ENCODE peak calls at places on chromosomes 12 and 14, in nine cellular contexts. U is choroid plexus epithelial cell, C is MM.1S, Y is kidney epithelial cell, I is BJ, V is GM23338, A is pancreas, M is RWPE1, L is tibial artery. W is an unnamed sample.

GRCh38 chr14:98379829-98380228 is 892.2 kb downstream of the BCL11B start:
- DNase-seq in V (no peak), U (no peak), I (no peak), Y (no peak), L (no peak), M (no peak), A (no peak), C (no peak), W (no peak)

GRCh38 chr14:85607571-85608219 is 77.8 kb downstream of the FLRT2 start:
- DNase-seq in I (peak; percentile 98), A (no peak), Y (peak; percentile 31), U (peak; percentile 89), L (no peak), M (peak; percentile 75), C (no peak), V (no peak), W (no peak)

GRCh38 chr12:107347261-107347660 is 253.9 kb upstream of the CRY1 start:
- DNase-seq in V (no peak), C (no peak), Y (no peak), A (no peak), U (no peak), M (no peak), I (no peak), L (no peak), W (no peak)

GRCh38 chr14:101683365-101683764 is 78.1 kb upstream of the PPP2R5C start:
- DNase-seq in V (no peak), C (no peak), I (no peak), L (no peak), U (no peak), A (no peak), Y (no peak), M (no peak), W (no peak)

GRCh38 chr12:49903700-49904423 is at the start of gene FAIM2:
- DNase-seq in Y (no peak), I (peak; percentile 7), L (peak; percentile 73), U (peak; percentile 77), M (no peak), A (peak; percentile 56), V (peak; percentile 64), C (no peak), W (no peak)

GRCh38 chr12:96258451-96258933 is 64.3 kb downstream of the ELK3 start:
- DNase-seq in I (no peak), Y (no peak), L (peak; percentile 84), V (peak; percentile 41), U (peak; percentile 95), M (no peak), A (peak; percentile 79), C (no peak), W (no peak)

GRCh38 chr12:58347188-58347587 is 405.8 kb downstream of the ATP23 start:
- DNase-seq in L (no peak), M (no peak), C (no peak), I (no peak), V (no peak), U (no peak), A (no peak), Y (no peak), W (no peak)

GRCh38 chr14:53306267-53306721 is 153.2 kb upstream of the DDHD1 start:
- DNase-seq in Y (no peak), C (peak; percentile 18), A (no peak), I (no peak), V (peak; percentile 74), L (peak; percentile 68), U (peak; percentile 77), M (peak; percentile 72), W (peak; percentile 34)

GRCh38 chr12:89544027-89544426 is 18.2 kb upstream of the POC1B start:
- DNase-seq in L (no peak), C (no peak), M (no peak), Y (no peak), I (no peak), A (no peak), V (no peak), U (no peak), W (no peak)

GRCh38 chr12:7068240-7068993 is 7.9 kb downstream of the C1S start:
- DNase-seq in L (no peak), U (peak; percentile 65), M (no peak), V (no peak), A (no peak), I (no peak), C (no peak), Y (no peak), W (no peak)

GRCh38 chr12:96054262-96054645 is 18.9 kb upstream of the LTA4H start:
- DNase-seq in U (no peak), V (no peak), A (no peak), C (no peak), Y (no peak), L (no peak), M (no peak), I (no peak), W (no peak)

GRCh38 chr14:34604990-34605389 is 25.0 kb downstream of the SNX6 start:
- DNase-seq in Y (no peak), M (no peak), V (no peak), L (no peak), A (no peak), C (no peak), I (no peak), U (peak; percentile 68), W (no peak)

GRCh38 chr12:43278268-43278832 is 273.7 kb downstream of the ADAMTS20 start:
- DNase-seq in V (no peak), Y (no peak), L (no peak), C (peak; percentile 22), U (no peak), A (no peak), M (no peak), I (no peak), W (no peak)

GRCh38 chr14:93669632-93670031 is 118.7 kb downstream of the PRIMA1 start:
- DNase-seq in V (no peak), A (no peak), L (no peak), U (no peak), Y (no peak), M (no peak), I (no peak), C (no peak), W (no peak)

GRCh38 chr14:93675651-93676050 is 112.6 kb downstream of the PRIMA1 start:
- DNase-seq in I (no peak), V (no peak), U (no peak), Y (no peak), A (no peak), L (no peak), M (no peak), C (no peak), W (no peak)

GRCh38 chr14:93676416-93676958 is 111.8 kb downstream of the PRIMA1 start:
- DNase-seq in Y (no peak), M (no peak), L (no peak), I (no peak), C (no peak), V (no peak), U (no peak), A (no peak), W (no peak)

GRCh38 chr14:93674343-93674742 is 113.9 kb downstream of the PRIMA1 start:
- DNase-seq in V (no peak), C (no peak), M (no peak), I (no peak), A (no peak), Y (no peak), U (no peak), L (no peak), W (no peak)
- TF ChIP-seq CTCF in V (no peak), C (no peak), M (no peak), I (no peak), A (no peak), Y (no peak), U (no peak), L (no peak), W (no peak)

GRCh38 chr12:74547249-74547648 is 9.6 kb downstream of the ATXN7L3B start:
- DNase-seq in M (no peak), C (no peak), Y (no peak), L (no peak), V (no peak), I (no peak), U (no peak), A (no peak), W (no peak)

GRCh38 chr12:74552201-74552600 is 14.6 kb downstream of the ATXN7L3B start:
- DNase-seq in C (no peak), U (peak; percentile 5), L (no peak), Y (no peak), V (peak; percentile 37), I (no peak), M (no peak), A (no peak), W (no peak)
- TF ChIP-seq CTCF in C (no peak), U (peak; percentile 24), L (no peak), Y (no peak), V (peak; percentile 43), I (no peak), M (no peak), A (no peak), W (no peak)

GRCh38 chr12:2794261-2794735 is 472 bp upstream of the FKBP4 start:
- DNase-seq in L (no peak), I (no peak), M (peak; percentile 55), A (peak; percentile 77), V (peak; percentile 63), Y (no peak), U (no peak), C (no peak), W (no peak)

GRCh38 chr12:2795291-2796186 is 769 bp downstream of the FKBP4 start:
- DNase-seq in U (peak; percentile 55), A (peak; percentile 89), L (peak; percentile 92), I (no peak), C (peak; percentile 66), Y (no peak), V (peak; percentile 79), M (peak; percentile 80), W (peak; percentile 84)

GRCh38 chr12:2794736-2795289 is at the start of gene FKBP4:
- DNase-seq in M (peak; percentile 94), L (peak; percentile 96), C (peak; percentile 95), I (no peak), Y (no peak), A (peak; percentile 96), U (peak; percentile 84), V (peak; percentile 96), W (peak; percentile 93)

GRCh38 chr12:2797721-2798418 is 3.1 kb downstream of the FKBP4 start:
- DNase-seq in I (no peak), V (no peak), M (no peak), C (no peak), U (peak; percentile 61), Y (no peak), L (no peak), A (peak; percentile 83), W (peak; percentile 88)

DNA sequence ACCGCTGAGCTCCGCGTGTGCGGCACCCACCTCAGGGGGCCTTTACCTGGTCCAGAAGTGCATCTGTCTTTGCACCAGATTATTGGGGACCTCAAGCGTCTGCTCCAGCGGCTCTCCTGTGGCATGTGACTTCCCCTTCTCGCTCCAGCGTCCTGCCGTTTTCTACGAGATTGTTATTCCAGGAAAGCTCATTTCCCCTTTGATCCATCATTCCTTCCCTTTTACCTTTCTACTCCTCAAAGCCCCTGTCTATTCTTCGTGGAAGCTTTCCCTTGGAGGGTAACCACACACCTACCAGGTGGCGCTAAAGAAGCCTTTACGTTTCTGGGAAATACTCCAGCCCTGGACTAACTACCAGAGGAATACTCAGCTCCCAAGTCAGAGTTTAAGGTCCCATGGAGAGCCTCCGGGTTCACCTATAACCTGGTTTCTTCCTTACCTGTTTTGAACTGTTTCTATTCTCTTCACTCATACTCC is 1.5 kb downstream of the FKBP4 start:
- DNase-seq in I (no peak), A (no peak), M (peak; percentile 32), Y (no peak), C (no peak), L (no peak), U (no peak), V (peak; percentile 33), W (no peak)
- TF ChIP-seq CTCF in I (no peak), A (no peak), M (no peak), Y (peak; percentile 40), C (no peak), L (no peak), U (peak; percentile 33), V (peak; percentile 18), W (no peak)

GRCh38 chr12:104653730-104654328 is 197.1 kb downstream of the CHST11 start:
- DNase-seq in M (no peak), V (peak; percentile 84), I (no peak), Y (no peak), U (no peak), C (no peak), A (no peak), L (no peak), W (no peak)
- TF ChIP-seq CTCF in M (no peak), V (peak; percentile 70), I (peak; percentile 25), Y (no peak), U (peak; percentile 43), C (peak; percentile 34), A (no peak), L (no peak), W (no peak)